ENCODE peak calls at places on chromosomes 13 and 19, in six cellular contexts. Z is SK-N-SH, Q is K562, R is H1, J is GM12878, L is HepG2. N is an unnamed sample.
A peak's percentile ranks its signal among the peaks of the same experiment; 100 is the strongest.

GRCh38 chr13:60138674-60139073 is 25.1 kb downstream of the DIAPH3 start:
- DNase-seq in Z (no peak), Q (no peak), R (no peak), J (no peak), L (no peak), N (no peak)

GRCh38 chr19:47781590-47782318 is 3.3 kb downstream of the SELENOW start:
- DNase-seq in Z (no peak), Q (no peak), R (no peak), J (no peak), L (no peak), N (no peak)

GRCh38 chr19:46069841-46070341 is 29.1 kb upstream of the IGFL4 start:
- DNase-seq in Z (no peak), Q (no peak), R (no peak), J (no peak), L (peak; percentile 42), N (no peak)

GRCh38 chr19:11737964-11738745 is 591 bp downstream of the ZNF823 start:
- DNase-seq in Z (peak; percentile 71), Q (peak; percentile 49), R (peak; percentile 62), J (no peak), L (peak; percentile 67), N (peak; percentile 43)

GRCh38 chr13:55977436-55977835 is 1163.3 kb upstream of the PRR20A start:
- DNase-seq in Z (no peak), Q (no peak), R (no peak), J (no peak), L (no peak), N (no peak)

GRCh38 chr13:53921473-53921872 is 892.9 kb downstream of the OLFM4 start:
- DNase-seq in Z (no peak), Q (no peak), R (no peak), J (no peak), L (no peak), N (no peak)

GRCh38 chr13:23851106-23851505 is 38.1 kb downstream of the MIPEP start:
- DNase-seq in Z (no peak), Q (no peak), R (no peak), J (no peak), L (no peak), N (no peak)

GRCh38 chr13:70107125-70107497 is 515 bp upstream of the ATXN8OS start:
- DNase-seq in Z (peak; percentile 5), Q (no peak), R (no peak), J (no peak), L (no peak), N (no peak)

GRCh38 chr19:41175825-41176734 is 16.9 kb upstream of the CYP2S1 start:
- DNase-seq in Z (no peak), Q (no peak), R (peak; percentile 78), J (no peak), L (peak; percentile 96), N (peak; percentile 100)

GRCh38 chr13:90750957-90751356 is 596.5 kb upstream of the MIR17HG start:
- DNase-seq in Z (peak; percentile 5), Q (no peak), R (no peak), J (no peak), L (no peak), N (no peak)

GRCh38 chr13:38686635-38687245 is at the start of gene FREM2:
- DNase-seq in Z (no peak), Q (no peak), R (peak; percentile 89), J (no peak), L (no peak), N (peak; percentile 3)

GRCh38 chr19:20558011-20558410 is 7.6 kb downstream of the ZNF737 start:
- DNase-seq in Z (no peak), Q (no peak), R (peak; percentile 79), J (no peak), L (no peak), N (no peak)

GRCh38 chr19:55345101-55345817 is 5.6 kb downstream of the KMT5C start:
- DNase-seq in Z (no peak), Q (no peak), R (no peak), J (no peak), L (no peak), N (no peak)

GRCh38 chr13:25902946-25903345 is 148.9 kb downstream of the SHISA2 start:
- DNase-seq in Z (no peak), Q (no peak), R (no peak), J (peak; percentile 55), L (no peak), N (no peak)

GRCh38 chr19:54316746-54317107 is 3.8 kb upstream of the LILRA5 start:
- DNase-seq in Z (no peak), Q (peak; percentile 48), R (peak; percentile 61), J (no peak), L (no peak), N (no peak)

GRCh38 chr13:44273991-44274810 is 99.4 kb upstream of the SERP2 start:
- DNase-seq in Z (no peak), Q (no peak), R (no peak), J (no peak), L (no peak), N (no peak)

GRCh38 chr19:10936661-10937084 is 8.1 kb downstream of the TIMM29 start:
- DNase-seq in Z (peak; percentile 83), Q (peak; percentile 60), R (no peak), J (peak; percentile 35), L (peak; percentile 76), N (peak; percentile 56)

GRCh38 chr13:65592757-65593156 is 1637.4 kb downstream of the PCDH9 start:
- DNase-seq in Z (no peak), Q (no peak), R (no peak), J (no peak), L (no peak), N (no peak)

GRCh38 chr19:3370214-3370720 is 3.9 kb downstream of the NFIC start:
- DNase-seq in Z (peak; percentile 57), Q (no peak), R (no peak), J (no peak), L (no peak), N (no peak)

GRCh38 chr19:3229346-3229743 is 4.9 kb downstream of the CELF5 start:
- DNase-seq in Z (no peak), Q (no peak), R (no peak), J (no peak), L (no peak), N (no peak)

GRCh38 chr13:89695343-89696257 is 1651.9 kb upstream of the MIR17HG start:
- DNase-seq in Z (peak; percentile 42), Q (peak; percentile 1), R (peak; percentile 82), J (no peak), L (peak; percentile 9), N (peak; percentile 0)

GRCh38 chr13:100275746-100276145 is 186.9 kb downstream of the PCCA start:
- DNase-seq in Z (no peak), Q (no peak), R (no peak), J (no peak), L (no peak), N (no peak)

GRCh38 chr13:110506859-110507566 is 54.5 kb downstream of the RAB20 start:
- DNase-seq in Z (no peak), Q (peak; percentile 60), R (no peak), J (no peak), L (no peak), N (peak; percentile 28)

GRCh38 chr19:50721441-50722137 is 1.6 kb upstream of the CLEC11A start:
- DNase-seq in Z (no peak), Q (no peak), R (no peak), J (no peak), L (no peak), N (no peak)
- TF ChIP-seq CHD2 in Z (no peak), Q (no peak), R (no peak), J (no peak), L (no peak), N (no peak)

GRCh38 chr19:28403698-28404099 is 809.3 kb downstream of the UQCRFS1 start:
- DNase-seq in Z (no peak), Q (no peak), R (no peak), J (no peak), L (no peak), N (no peak)
- TF ChIP-seq CHD2 in Z (no peak), Q (no peak), R (no peak), J (no peak), L (no peak), N (no peak)

DNA sequence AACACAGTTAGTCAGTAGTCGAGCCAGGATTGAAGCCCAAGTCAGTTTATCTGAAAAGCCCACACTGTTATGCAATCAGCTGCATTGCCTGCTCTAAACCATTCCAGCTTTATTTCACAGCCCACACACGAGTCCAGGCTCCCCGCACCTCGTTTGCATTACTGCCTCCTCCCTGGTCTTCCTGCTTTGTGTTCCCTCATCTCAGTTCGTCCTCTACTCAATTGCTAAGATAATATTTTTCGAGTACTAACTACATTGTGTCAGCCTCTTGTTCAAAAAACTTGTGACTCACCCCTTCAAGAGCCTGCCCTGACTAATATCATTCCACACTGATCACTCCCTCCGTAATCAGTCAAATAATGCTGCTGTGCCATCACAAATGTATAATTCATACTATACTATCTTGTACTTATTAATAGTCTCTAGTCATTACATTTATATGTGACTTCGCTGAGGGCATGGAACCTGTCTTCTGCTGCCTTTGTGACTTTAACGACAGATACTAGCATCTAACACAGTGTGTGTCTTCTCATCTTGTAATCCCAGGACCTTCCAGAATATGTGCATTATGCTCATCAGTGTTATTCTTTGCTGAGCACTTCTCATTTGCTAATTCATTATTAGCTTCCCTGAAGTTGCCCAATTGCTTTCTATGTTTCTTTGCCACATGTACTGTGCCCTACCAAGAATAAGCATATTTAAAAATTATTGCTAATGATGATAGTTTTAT is 26.2 kb upstream of the WDFY2 start:
- DNase-seq in Z (no peak), Q (no peak), R (no peak), J (no peak), L (no peak), N (peak; percentile 5)
- TF ChIP-seq CHD2 in Z (no peak), Q (no peak), R (no peak), J (no peak), L (no peak), N (no peak)

GRCh38 chr19:16382775-16383543 is 58.3 kb downstream of the KLF2 start:
- DNase-seq in Z (peak; percentile 78), Q (peak; percentile 75), R (peak; percentile 91), J (no peak), L (peak; percentile 36), N (peak; percentile 81)

GRCh38 chr19:16380314-16380695 is 55.7 kb downstream of the KLF2 start:
- DNase-seq in Z (no peak), Q (no peak), R (no peak), J (no peak), L (no peak), N (no peak)

GRCh38 chr19:16379521-16380313 is 55.1 kb downstream of the KLF2 start:
- DNase-seq in Z (no peak), Q (no peak), R (no peak), J (no peak), L (no peak), N (no peak)

GRCh38 chr19:16381756-16382401 is 57.3 kb downstream of the KLF2 start:
- DNase-seq in Z (no peak), Q (no peak), R (no peak), J (no peak), L (no peak), N (no peak)

DNA sequence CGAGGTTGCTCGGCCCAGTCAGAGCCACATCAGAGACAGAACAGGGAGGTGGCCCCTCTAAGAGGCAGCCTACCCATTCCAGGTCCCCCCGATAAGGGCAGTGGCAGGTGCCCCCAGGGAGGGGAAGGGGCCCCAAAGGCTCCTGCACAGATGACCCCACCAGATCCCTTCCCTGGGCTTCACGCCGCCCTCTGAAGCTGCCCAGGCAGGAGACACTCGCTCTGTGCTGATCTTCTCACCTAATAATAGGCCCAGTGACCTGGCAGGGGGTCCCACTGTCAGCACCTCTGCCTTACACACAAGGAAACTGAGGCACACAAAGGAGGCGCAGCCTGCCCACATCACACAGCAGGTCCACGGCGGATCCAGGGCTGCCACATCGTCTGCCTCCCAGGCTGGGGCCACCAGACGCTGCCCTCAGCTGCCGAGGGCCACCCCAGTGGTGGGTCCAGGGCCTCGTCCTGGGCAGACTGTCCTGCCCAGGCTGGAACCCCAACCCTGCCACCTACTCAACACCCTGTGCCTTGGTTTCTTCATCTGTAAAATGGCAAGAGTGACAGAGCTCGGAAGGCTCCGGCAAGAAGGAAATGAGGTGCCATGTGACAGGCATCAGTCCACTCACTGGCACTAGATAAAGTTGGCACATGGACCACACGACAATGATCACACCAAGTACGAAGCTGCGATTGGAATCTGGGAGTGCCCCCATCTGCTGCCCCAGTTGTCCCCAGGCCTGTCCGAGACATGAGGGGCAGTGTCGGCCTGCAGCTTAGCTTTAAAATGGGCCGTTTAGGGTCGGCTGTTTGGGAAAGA is 56.5 kb downstream of the KLF2 start:
- DNase-seq in Z (no peak), Q (no peak), R (no peak), J (no peak), L (no peak), N (no peak)
- TF ChIP-seq CHD2 in Z (no peak), Q (no peak), R (no peak), J (no peak), L (no peak), N (no peak)

N was measured in A549.